ENCODE peak calls at places on chromosomes 16 and 17, in six cellular contexts. Z is mesenteric fat pad, U is T-helper 9 cell, L is H7, E is GM20000, K is left colon. J is an unnamed sample.

GRCh38 chr16:85615014-85615851 is 2.1 kb downstream of the GSE1 start:
- DNase-seq in Z (no peak), L (peak; percentile 85), K (peak; percentile 84), U (peak; percentile 18), E (no peak), J (no peak)

GRCh38 chr16:12584488-12585233 is 219.0 kb downstream of the CPPED1 start:
- DNase-seq in E (no peak), Z (peak; percentile 20), U (no peak), K (no peak), L (no peak), J (no peak)

GRCh38 chr16:80804451-80805383 is at the start of gene CDYL2:
- DNase-seq in K (peak; percentile 65), U (peak; percentile 17), Z (no peak), L (peak; percentile 86), E (peak; percentile 91), J (no peak)

GRCh38 chr16:49469323-49469670 is 95.7 kb downstream of the C16orf78 start:
- DNase-seq in E (no peak), K (no peak), L (no peak), U (no peak), Z (peak; percentile 51), J (no peak)

GRCh38 chr17:76370261-76370993 is 14.0 kb upstream of the SPHK1 start:
- DNase-seq in L (peak; percentile 66), E (no peak), U (no peak), Z (no peak), K (no peak), J (peak; percentile 87)

GRCh38 chr16:69109486-69110270 is 4.2 kb downstream of the HAS3 start:
- DNase-seq in K (no peak), Z (no peak), L (no peak), E (no peak), U (no peak), J (no peak)

GRCh38 chr17:58338907-58339774 is 10.5 kb upstream of the TSPOAP1 start:
- DNase-seq in K (peak; percentile 65), L (peak; percentile 83), U (no peak), E (peak; percentile 58), Z (no peak), J (no peak)

GRCh38 chr16:64092284-64092683 is 1029.6 kb downstream of the CDH11 start:
- DNase-seq in Z (no peak), K (no peak), L (no peak), U (no peak), E (no peak), J (peak; percentile 5)

GRCh38 chr17:59510611-59511010 is 54.8 kb upstream of the DHX40 start:
- DNase-seq in Z (no peak), K (no peak), U (no peak), L (no peak), E (no peak), J (no peak)

GRCh38 chr17:13157656-13158055 is 139.8 kb upstream of the ELAC2 start:
- DNase-seq in U (no peak), L (no peak), E (no peak), Z (no peak), K (no peak), J (no peak)

GRCh38 chr17:34998205-34998604 is 17.9 kb downstream of the LIG3 start:
- DNase-seq in K (peak; percentile 77), U (peak; percentile 68), E (peak; percentile 87), Z (no peak), L (peak; percentile 87), J (no peak)

GRCh38 chr16:80027007-80027965 is 426.7 kb upstream of the MAF start:
- DNase-seq in E (no peak), L (peak; percentile 35), Z (no peak), K (peak; percentile 17), U (peak; percentile 4), J (peak; percentile 52)

GRCh38 chr17:81182596-81182995 is 16.6 kb upstream of the AATK start:
- DNase-seq in L (no peak), U (no peak), K (no peak), Z (no peak), E (no peak), J (no peak)

GRCh38 chr17:72193395-72194106 is 72.7 kb downstream of the SOX9 start:
- DNase-seq in L (no peak), U (no peak), Z (no peak), K (no peak), E (no peak), J (no peak)

GRCh38 chr17:68491864-68492263 is 20.4 kb upstream of the PRKAR1A start:
- DNase-seq in Z (no peak), E (no peak), L (no peak), U (no peak), K (peak; percentile 59), J (no peak)

GRCh38 chr17:4342535-4342934 is 23.9 kb downstream of the UBE2G1 start:
- DNase-seq in L (peak; percentile 33), K (no peak), U (no peak), Z (no peak), E (no peak), J (no peak)

GRCh38 chr16:67396159-67396774 is 3.0 kb upstream of the TPPP3 start:
- DNase-seq in E (no peak), K (peak; percentile 91), L (peak; percentile 97), U (no peak), Z (no peak), J (no peak)

GRCh38 chr17:3693099-3693498 is 2.9 kb downstream of the P2RX5 start:
- DNase-seq in Z (no peak), L (no peak), U (no peak), K (no peak), E (no peak), J (no peak)

J was measured in astrocyte of the cerebellum.